ENCODE peak calls at places on chromosomes 2 and 18, in ten cellular contexts. U is GM20000; D is NK-92 treated with Interleukin-12 subunit alpha and Interleukin-12 subunit beta, amount 100 ng/mL, for 24 hours; E is mammary epithelial cell; Q is left ventricle myocardium superior; N is EL; M is CD8-positive, alpha-beta T cell; C is heart left ventricle; H is effector memory CD4-positive, alpha-beta T cell; J is naive B cell. O is an unnamed sample.
A peak's percentile ranks its signal among the peaks of the same experiment; 100 is the strongest.

GRCh38 chr18:22542400-22542835 is 124.7 kb upstream of the CTAGE1 start:
- DNase-seq in D (no peak), H (no peak), N (peak; percentile 82), U (no peak), Q (peak; percentile 53), J (no peak), C (peak; percentile 47), E (peak; percentile 60), M (no peak), O (no peak)

GRCh38 chr18:68438536-68438935 is 276.4 kb downstream of the TMX3 start:
- DNase-seq in U (no peak), Q (no peak), D (no peak), J (no peak), C (no peak), E (no peak), H (no peak), M (no peak), N (no peak), O (no peak)

GRCh38 chr2:209277444-209277843 is 146.4 kb upstream of the MAP2 start:
- DNase-seq in N (no peak), H (no peak), U (no peak), E (no peak), Q (no peak), C (no peak), J (no peak), D (no peak), M (no peak), O (no peak)

GRCh38 chr18:44589709-44590108 is 91.0 kb upstream of the SETBP1 start:
- DNase-seq in H (no peak), E (peak; percentile 80), N (peak; percentile 87), C (no peak), M (no peak), D (no peak), J (no peak), Q (no peak), U (no peak), O (no peak)

GRCh38 chr2:172251231-172251630 is 148.5 kb upstream of the DLX2 start:
- DNase-seq in J (no peak), E (peak; percentile 37), Q (no peak), H (no peak), C (no peak), D (no peak), N (peak; percentile 65), M (no peak), U (no peak), O (no peak)

GRCh38 chr18:49026501-49027378 is 76.0 kb upstream of the SMAD7 start:
- DNase-seq in U (no peak), H (no peak), Q (no peak), N (no peak), D (no peak), C (no peak), J (no peak), M (no peak), E (no peak), O (no peak)

GRCh38 chr2:5926896-5927512 is 234.8 kb downstream of the SOX11 start:
- DNase-seq in C (peak; percentile 34), E (no peak), J (no peak), Q (peak; percentile 34), H (no peak), N (no peak), D (no peak), U (no peak), M (no peak), O (no peak)

GRCh38 chr2:200264631-200265030 is 41.9 kb upstream of the SPATS2L start:
- DNase-seq in Q (no peak), N (no peak), M (no peak), C (no peak), U (no peak), E (peak; percentile 57), H (no peak), J (no peak), D (no peak), O (no peak)

GRCh38 chr2:147558620-147559019 is 286.2 kb upstream of the ACVR2A start:
- DNase-seq in N (no peak), H (no peak), D (no peak), Q (no peak), U (no peak), C (no peak), M (no peak), E (no peak), J (no peak), O (no peak)

GRCh38 chr2:221529943-221530652 is 42.0 kb downstream of the EPHA4 start:
- DNase-seq in E (peak; percentile 92), H (no peak), Q (no peak), J (no peak), U (no peak), M (no peak), N (peak; percentile 77), C (no peak), D (no peak), O (no peak)